ENCODE peak calls at places on chromosomes 11 and 22, in ten cellular contexts. W, P, Q, E, S, R, A, H, Y and U are unnamed samples.
A peak's percentile ranks its signal among the peaks of the same experiment; 100 is the strongest.

GRCh38 chr22:30267382-30268302 is 991 bp upstream of the OSM start:
- DNase-seq in W (no peak), P (no peak), Q (no peak), E (no peak), S (no peak), R (no peak), A (no peak), H (no peak), Y (no peak), U (no peak)

GRCh38 chr11:63518548-63518947 is 12.7 kb downstream of the LGALS12 start:
- DNase-seq in W (no peak), P (no peak), Q (no peak), E (no peak), S (no peak), R (no peak), A (no peak), H (peak; percentile 96), Y (no peak), U (no peak)

GRCh38 chr22:37484115-37485005 is 1.8 kb downstream of the MFNG start:
- DNase-seq in W (no peak), P (no peak), Q (peak; percentile 43), E (peak; percentile 72), S (no peak), R (no peak), A (peak; percentile 61), H (peak; percentile 41), Y (peak; percentile 26), U (no peak)

GRCh38 chr11:65110354-65110861 is 1.3 kb upstream of the TM7SF2 start:
- DNase-seq in W (peak; percentile 85), P (peak; percentile 95), Q (peak; percentile 95), E (peak; percentile 89), S (peak; percentile 83), R (peak; percentile 61), A (no peak), H (peak; percentile 89), Y (peak; percentile 81), U (peak; percentile 87)

GRCh38 chr11:45266693-45267451 is 19.3 kb downstream of the SYT13 start:
- DNase-seq in W (no peak), P (peak; percentile 48), Q (no peak), E (no peak), S (no peak), R (no peak), A (no peak), H (no peak), Y (no peak), U (no peak)

GRCh38 chr22:37816543-37817180 is 6.5 kb upstream of the GALR3 start:
- DNase-seq in W (no peak), P (no peak), Q (no peak), E (no peak), S (no peak), R (no peak), A (no peak), H (no peak), Y (no peak), U (no peak)

GRCh38 chr11:70068345-70068744 is 9.8 kb upstream of the ANO1 start:
- DNase-seq in W (no peak), P (no peak), Q (no peak), E (no peak), S (no peak), R (no peak), A (no peak), H (no peak), Y (no peak), U (no peak)

GRCh38 chr11:78220218-78221157 is 31.8 kb downstream of the USP35 start:
- DNase-seq in W (no peak), P (no peak), Q (no peak), E (no peak), S (no peak), R (no peak), A (no peak), H (no peak), Y (no peak), U (no peak)

GRCh38 chr11:110148775-110149744 is 55.9 kb downstream of the ZC3H12C start:
- DNase-seq in W (no peak), P (no peak), Q (no peak), E (no peak), S (no peak), R (no peak), A (no peak), H (peak; percentile 85), Y (no peak), U (no peak)